ENCODE peak calls at places on chromosomes 7 and 10, in eight cellular contexts. R is left ventricle myocardium inferior, J is tibial artery, T is ovary, G is heart right ventricle, P is heart left ventricle, U is SJSA1, Q is upper lobe of left lung. Y is an unnamed sample.

GRCh38 chr10:635088-635861 is 54.2 kb downstream of the DIP2C start:
- DNase-seq in Q (no peak), P (no peak), R (no peak), G (no peak), U (no peak), J (peak), T (no peak), Y (peak)

GRCh38 chr7:11212816-11213215 is 239.1 kb downstream of the PHF14 start:
- DNase-seq in T (no peak), G (no peak), R (no peak), U (no peak), J (no peak), Q (no peak), P (no peak), Y (no peak)

GRCh38 chr7:152341039-152341913 is 94.5 kb downstream of the KMT2C start:
- DNase-seq in U (no peak), R (no peak), T (no peak), G (peak), J (no peak), Q (no peak), P (no peak), Y (no peak)

GRCh38 chr7:44956157-44956766 is 22.6 kb downstream of the MYO1G start:
- DNase-seq in T (no peak), J (peak), G (no peak), Q (no peak), U (peak), P (no peak), R (no peak), Y (no peak)

GRCh38 chr10:128053356-128053755 is 72.9 kb downstream of the MKI67 start:
- DNase-seq in P (no peak), J (no peak), T (no peak), R (no peak), G (no peak), Q (no peak), U (no peak), Y (peak)

GRCh38 chr7:24778543-24779282 is 21.4 kb upstream of the GSDME start:
- DNase-seq in U (no peak), R (peak), J (peak), P (peak), G (no peak), Q (no peak), T (no peak), Y (no peak)

GRCh38 chr10:70459061-70459770 is 17.7 kb upstream of the NODAL start:
- DNase-seq in G (peak), R (no peak), P (peak), T (no peak), Q (no peak), U (no peak), J (peak), Y (no peak)

GRCh38 chr10:95234951-95235350 is 40.9 kb downstream of the ACSM6 start:
- DNase-seq in G (no peak), Q (no peak), P (no peak), J (no peak), R (no peak), U (no peak), T (no peak), Y (no peak)

GRCh38 chr10:15346440-15347141 is 24.5 kb downstream of the FAM171A1 start:
- DNase-seq in R (peak), Q (no peak), J (no peak), G (peak), T (peak), U (no peak), P (peak), Y (no peak)

GRCh38 chr7:44438851-44439250 is 51.6 kb downstream of the NUDCD3 start:
- DNase-seq in Q (no peak), P (no peak), G (no peak), R (no peak), T (no peak), J (no peak), U (no peak), Y (no peak)

GRCh38 chr7:6530626-6531491 is 20.4 kb downstream of the GRID2IP start:
- DNase-seq in Q (peak), R (no peak), T (no peak), P (no peak), J (no peak), U (no peak), G (no peak), Y (no peak)

GRCh38 chr7:113730309-113730955 is 188.4 kb downstream of the PPP1R3A start:
- DNase-seq in Q (no peak), U (no peak), T (no peak), J (no peak), R (no peak), P (no peak), G (no peak), Y (no peak)

GRCh38 chr10:5623081-5623748 is 43.2 kb downstream of the ASB13 start:
- DNase-seq in J (peak), R (peak), G (peak), P (peak), U (peak), Q (peak), T (peak), Y (peak)

GRCh38 chr10:32239770-32240169 is 107.2 kb downstream of the EPC1 start:
- DNase-seq in P (no peak), R (no peak), T (no peak), U (no peak), Q (no peak), J (no peak), G (no peak), Y (no peak)

GRCh38 chr10:5589963-5590511 is 65.3 kb downstream of the CALML3 start:
- DNase-seq in R (no peak), J (peak), U (peak), P (no peak), T (no peak), G (no peak), Q (no peak), Y (peak)

GRCh38 chr7:43112088-43112940 is at the start of gene HECW1:
- DNase-seq in J (no peak), G (no peak), T (no peak), Q (peak), P (no peak), R (no peak), U (no peak), Y (no peak)

GRCh38 chr10:57096044-57096443 is 735.0 kb upstream of the ZWINT start:
- DNase-seq in U (no peak), P (no peak), Q (no peak), G (no peak), T (no peak), R (no peak), J (no peak), Y (peak)

GRCh38 chr10:43138757-43139241 is 554 bp downstream of the CSGALNACT2 start:
- DNase-seq in G (no peak), Q (no peak), P (no peak), T (no peak), R (no peak), U (no peak), J (no peak), Y (no peak)

GRCh38 chr10:32376027-32376426 is 29.1 kb upstream of the EPC1 start:
- DNase-seq in G (no peak), P (no peak), U (no peak), Q (no peak), R (no peak), J (no peak), T (no peak), Y (no peak)

GRCh38 chr7:155343150-155343549 is 45.5 kb downstream of the INSIG1 start:
- DNase-seq in J (no peak), R (no peak), P (no peak), G (no peak), Q (no peak), T (no peak), U (no peak), Y (no peak)

GRCh38 chr10:94085766-94086437 is 92.2 kb downstream of the PLCE1 start:
- DNase-seq in T (no peak), R (no peak), P (no peak), U (no peak), Q (no peak), J (no peak), G (no peak), Y (no peak)

GRCh38 chr10:53697038-53697437 is 924.5 kb upstream of the MBL2 start:
- DNase-seq in J (no peak), P (no peak), R (no peak), T (no peak), G (no peak), Q (no peak), U (no peak), Y (no peak)

GRCh38 chr10:71693377-71693776 is 26.2 kb downstream of the C10orf105 start:
- DNase-seq in J (no peak), R (no peak), G (no peak), T (no peak), P (no peak), U (no peak), Q (no peak), Y (no peak)

GRCh38 chr10:113663142-113663541 is 699 bp downstream of the NRAP start:
- DNase-seq in J (no peak), P (no peak), R (no peak), G (no peak), Q (no peak), T (no peak), U (no peak), Y (no peak)

GRCh38 chr7:77458786-77459185 is 42.6 kb upstream of the GSAP start:
- DNase-seq in J (no peak), P (no peak), T (no peak), R (no peak), U (no peak), Q (no peak), G (no peak), Y (no peak)

GRCh38 chr10:106711313-106711906 is 453.1 kb downstream of the SORCS1 start:
- DNase-seq in P (peak), Q (no peak), R (peak), T (no peak), U (peak), G (no peak), J (no peak), Y (no peak)
- H3K4me3 ChIP-seq in P (no peak), Q (no peak), R (no peak), T (no peak), U (no peak), G (no peak), J (no peak), Y (no peak)

DNA sequence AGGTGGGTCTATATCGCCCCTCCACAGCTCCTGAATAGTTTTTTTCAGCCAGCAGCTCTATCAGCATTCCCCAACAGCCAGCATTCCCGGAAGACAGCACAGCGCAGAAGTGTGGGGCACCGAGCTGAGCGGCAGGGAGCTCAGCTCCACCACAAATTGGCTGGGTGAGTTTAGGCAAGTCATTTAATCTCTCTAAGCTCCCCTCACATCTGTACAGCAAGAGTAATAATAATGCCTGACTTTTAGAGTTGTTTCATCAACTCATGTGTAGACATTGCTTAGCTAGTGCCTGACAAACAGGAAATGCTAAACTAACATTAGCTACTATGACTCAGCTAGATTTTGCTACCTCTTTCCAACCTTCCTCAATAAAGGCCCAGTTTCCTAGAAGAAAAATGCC is 247.9 kb upstream of the PTN start:
- DNase-seq in G (no peak), P (no peak), J (no peak), Q (no peak), R (no peak), T (no peak), U (no peak), Y (no peak)
- H3K27ac ChIP-seq in G (no peak), P (no peak), J (no peak), Q (no peak), R (peak), T (no peak), U (peak), Y (no peak)

GRCh38 chr7:35420657-35421056 is 166.8 kb upstream of the TBX20 start:
- DNase-seq in U (no peak), T (no peak), G (no peak), R (no peak), P (no peak), Q (no peak), J (no peak), Y (no peak)
- H3K4me3 ChIP-seq in U (peak), T (no peak), G (peak), R (peak), P (peak), Q (no peak), J (no peak), Y (peak)

DNA sequence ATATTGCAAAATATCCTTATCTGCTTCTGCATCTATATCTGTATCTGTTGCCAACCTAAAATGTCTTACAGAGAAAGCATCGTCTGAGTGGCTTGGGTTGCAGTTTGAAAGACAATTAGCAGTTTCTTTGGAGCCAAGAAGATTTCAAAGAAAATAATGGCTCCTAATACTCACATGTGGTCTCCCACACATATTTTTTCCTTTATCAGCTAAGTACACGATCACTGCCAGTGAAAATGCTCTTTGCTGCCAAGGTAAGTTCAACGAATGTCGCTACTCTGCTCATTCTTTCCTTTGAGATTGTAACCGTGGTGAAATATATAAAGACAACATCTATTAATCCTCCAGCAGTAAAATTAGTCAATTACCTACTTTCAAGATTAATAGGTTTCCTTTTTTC is 672.2 kb downstream of the GATA3 start:
- DNase-seq in T (no peak), G (no peak), R (no peak), Q (no peak), P (no peak), U (no peak), J (no peak), Y (no peak)
- H3K27ac ChIP-seq in T (no peak), G (no peak), R (no peak), Q (no peak), P (no peak), U (no peak), J (no peak), Y (no peak)

GRCh38 chr7:104985259-104985617 is 28.8 kb upstream of the KMT2E start:
- DNase-seq in G (no peak), P (no peak), T (no peak), J (no peak), U (no peak), R (no peak), Q (no peak), Y (no peak)

GRCh38 chr7:104983620-104984539 is 30.1 kb upstream of the KMT2E start:
- DNase-seq in U (peak), T (peak), G (peak), Q (peak), P (peak), J (peak), R (peak), Y (peak)

GRCh38 chr7:104982773-104983619 is 31.0 kb upstream of the KMT2E start:
- DNase-seq in U (no peak), T (no peak), Q (no peak), G (no peak), P (no peak), J (no peak), R (no peak), Y (no peak)

GRCh38 chr7:104986623-104987259 is 27.3 kb upstream of the KMT2E start:
- DNase-seq in J (no peak), T (no peak), U (no peak), R (no peak), Q (no peak), G (no peak), P (no peak), Y (no peak)

GRCh38 chr7:104984591-104985258 is 29.3 kb upstream of the KMT2E start:
- DNase-seq in Q (no peak), U (no peak), G (no peak), T (no peak), P (no peak), R (no peak), J (no peak), Y (no peak)
- H3K4me3 ChIP-seq in Q (peak), U (peak), G (peak), T (peak), P (peak), R (peak), J (peak), Y (peak)

DNA sequence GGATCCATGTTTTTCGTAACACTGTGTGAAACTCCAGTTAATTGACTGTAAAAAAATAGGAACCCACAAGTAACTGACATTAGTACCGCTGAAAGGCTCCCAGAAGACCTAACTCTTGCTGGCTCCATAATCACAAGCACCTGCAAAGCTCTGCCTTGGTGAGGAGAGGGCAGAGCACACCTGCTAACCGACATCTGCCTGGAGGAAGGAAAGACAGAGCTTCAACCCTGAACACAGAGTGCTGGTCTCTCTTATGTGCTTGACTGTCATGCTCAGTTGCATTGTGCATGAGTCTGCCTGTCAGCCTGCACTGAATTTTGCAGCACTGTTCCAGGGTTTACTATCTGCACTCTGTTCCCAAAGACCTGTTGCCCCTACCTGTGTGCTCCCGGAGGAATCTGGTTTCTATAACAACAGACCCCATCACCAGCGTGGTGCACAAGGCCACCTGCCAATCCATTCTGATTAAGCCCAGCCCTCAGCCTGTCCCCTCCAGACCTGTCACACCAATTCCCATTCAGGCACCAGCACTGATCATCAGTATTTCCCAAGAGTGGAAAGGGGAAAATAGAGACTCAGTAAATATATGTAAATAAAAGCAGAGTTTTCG is 63.2 kb upstream of the ANKRD1 start:
- DNase-seq in T (no peak), P (no peak), U (peak), R (no peak), G (no peak), J (no peak), Q (no peak), Y (no peak)
- H3K27ac ChIP-seq in T (no peak), P (peak), U (no peak), R (peak), G (peak), J (no peak), Q (no peak), Y (no peak)

DNA sequence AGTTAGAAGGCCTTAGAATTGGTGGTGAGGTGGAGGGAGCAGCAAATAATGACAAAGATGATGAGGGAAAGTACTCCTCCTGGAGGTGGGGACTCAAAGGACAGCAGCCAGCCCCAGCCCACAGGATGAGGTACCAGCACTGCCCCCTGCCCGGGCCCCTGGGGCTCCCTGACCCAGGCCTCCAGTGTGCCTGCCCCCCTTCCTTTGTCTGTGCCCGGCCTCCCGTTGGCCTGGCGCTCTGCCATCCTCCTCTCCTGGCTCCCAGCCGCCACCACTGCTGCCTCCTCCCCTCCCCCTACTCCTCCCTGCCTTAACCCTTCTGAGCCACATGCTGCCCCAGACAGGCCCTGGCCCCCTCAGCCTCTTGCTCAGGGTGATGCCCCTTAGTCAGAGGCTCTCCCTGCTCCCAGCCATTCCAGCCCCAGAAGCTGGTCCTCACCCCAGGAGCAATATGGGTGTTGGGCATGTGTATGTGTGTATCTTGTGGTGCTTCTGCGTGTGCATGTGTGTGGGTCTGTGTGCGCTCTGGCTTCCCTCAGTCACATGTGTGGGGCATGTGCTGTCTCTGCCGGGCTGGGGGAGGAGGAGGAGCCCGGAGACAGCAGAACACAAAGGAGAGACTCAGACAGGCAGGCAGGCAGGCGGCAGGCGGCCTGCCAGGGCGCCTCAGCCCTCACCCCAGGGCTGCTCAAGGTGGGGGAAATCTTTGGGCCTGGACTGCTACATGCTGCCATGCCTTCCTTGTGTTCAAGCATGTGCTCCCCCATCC is 2.6 kb downstream of the LDB1 start:
- DNase-seq in R (peak), J (peak), U (peak), Q (peak), G (peak), P (peak), T (peak), Y (peak)
- H3K4me3 ChIP-seq in R (peak), J (peak), U (peak), Q (peak), G (peak), P (peak), T (peak), Y (peak)

DNA sequence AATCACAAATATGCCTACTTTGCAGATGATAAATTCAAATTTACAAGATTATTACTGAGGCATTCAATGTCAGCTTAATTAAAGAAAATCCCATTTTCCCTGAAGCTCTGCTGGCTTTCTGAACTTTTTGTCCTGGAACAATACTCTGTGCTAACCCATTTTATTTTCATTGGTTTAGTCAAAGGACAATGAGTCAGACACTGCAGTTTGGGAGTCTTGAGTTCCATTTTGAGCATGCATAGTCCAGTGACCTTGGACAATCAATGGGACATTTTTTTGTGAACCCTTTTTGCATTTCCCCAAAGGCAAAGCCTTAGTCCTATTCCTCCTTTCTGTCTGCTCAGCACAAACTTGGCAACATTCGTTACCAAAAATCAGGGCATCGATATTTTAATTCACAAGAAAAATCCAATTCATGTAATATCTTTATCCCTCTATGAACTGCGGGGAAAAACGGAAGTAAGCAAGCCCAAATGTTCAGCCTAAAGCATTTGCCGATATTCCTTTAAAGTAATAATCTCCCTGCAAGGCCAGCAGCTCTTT is 339.8 kb downstream of the RNLS start:
- DNase-seq in R (no peak), G (no peak), P (no peak), U (no peak), J (no peak), Q (no peak), T (no peak), Y (no peak)
- H3K27ac ChIP-seq in R (peak), G (peak), P (peak), U (no peak), J (peak), Q (peak), T (peak), Y (no peak)

GRCh38 chr10:17353568-17353967 is 100.8 kb downstream of the ST8SIA6 start:
- DNase-seq in Q (no peak), J (no peak), U (no peak), R (no peak), G (no peak), T (no peak), P (no peak), Y (no peak)
- H3K4me3 ChIP-seq in Q (no peak), J (no peak), U (no peak), R (no peak), G (no peak), T (no peak), P (no peak), Y (no peak)